ENCODE peak calls at places on chromosomes 5 and 9, in five cellular contexts. B is stomach, D is ovary, U is A549, Y is Peyer's patch. N is an unnamed sample.

GRCh38 chr5:142006363-142007236 is 6.2 kb downstream of the GNPDA1 start:
- DNase-seq in Y (no peak), B (no peak), D (no peak), U (no peak), N (no peak)

GRCh38 chr9:97386265-97386633 is 25.6 kb upstream of the TDRD7 start:
- DNase-seq in Y (peak; percentile 80), B (no peak), D (no peak), U (no peak), N (no peak)

GRCh38 chr5:59763545-59763944 is 130.0 kb downstream of the PDE4D start:
- DNase-seq in Y (no peak), U (no peak), D (no peak), B (no peak), N (no peak)

GRCh38 chr9:35685506-35685905 is 4.2 kb downstream of the TPM2 start:
- DNase-seq in U (no peak), D (no peak), Y (no peak), B (no peak), N (no peak)

GRCh38 chr5:4191024-4191423 is 595.4 kb downstream of the IRX1 start:
- DNase-seq in U (no peak), D (no peak), B (no peak), Y (no peak), N (no peak)

GRCh38 chr9:86322973-86323644 is 31.1 kb downstream of the TUT7 start:
- DNase-seq in U (no peak), B (no peak), D (no peak), Y (no peak), N (no peak)

GRCh38 chr9:80040457-80040856 is 468.7 kb downstream of the TLE4 start:
- DNase-seq in D (no peak), U (no peak), B (no peak), Y (no peak), N (no peak)

GRCh38 chr5:175470756-175471155 is 7.6 kb upstream of the SFXN1 start:
- DNase-seq in U (no peak), D (no peak), B (no peak), Y (no peak), N (no peak)

GRCh38 chr5:5616247-5616895 is 193.9 kb downstream of the ICE1 start:
- DNase-seq in Y (no peak), U (no peak), B (no peak), D (no peak), N (no peak)

GRCh38 chr5:179820127-179820482 is 600 bp upstream of the SQSTM1 start:
- DNase-seq in D (no peak), Y (no peak), U (peak; percentile 60), B (no peak), N (no peak)

GRCh38 chr5:135249658-135250057 is 149.4 kb downstream of the MACROH2A1 start:
- DNase-seq in U (no peak), Y (peak; percentile 23), D (no peak), B (peak; percentile 4), N (no peak)

GRCh38 chr5:95032801-95033200 is 252.1 kb downstream of the MCTP1 start:
- DNase-seq in B (no peak), D (no peak), U (no peak), Y (no peak), N (no peak)

GRCh38 chr5:140262839-140263238 is 40.1 kb downstream of the PFDN1 start:
- DNase-seq in Y (no peak), U (no peak), D (no peak), B (no peak), N (no peak)

GRCh38 chr9:105206821-105207699 is 37.4 kb upstream of the SLC44A1 start:
- DNase-seq in U (no peak), B (no peak), Y (no peak), D (no peak), N (no peak)

GRCh38 chr5:39063037-39063436 is 11.2 kb downstream of the RICTOR start:
- DNase-seq in B (no peak), Y (no peak), U (no peak), D (no peak), N (no peak)

GRCh38 chr9:125140576-125140975 is 2.8 kb downstream of the SCAI start:
- DNase-seq in D (no peak), U (no peak), B (no peak), Y (no peak), N (no peak)

GRCh38 chr5:39231705-39232525 is 12.6 kb upstream of the FYB1 start:
- DNase-seq in D (no peak), U (peak; percentile 62), Y (no peak), B (no peak), N (no peak)

GRCh38 chr5:176545737-176546509 is 3.2 kb upstream of the CDHR2 start:
- DNase-seq in U (peak; percentile 27), B (peak; percentile 64), D (no peak), Y (peak; percentile 90), N (no peak)

GRCh38 chr5:177405805-177406204 is 3.6 kb downstream of the F12 start:
- DNase-seq in B (no peak), D (no peak), U (no peak), Y (peak; percentile 81), N (no peak)

GRCh38 chr5:30438785-30439184 is 754.7 kb upstream of the CDH6 start:
- DNase-seq in Y (no peak), D (no peak), B (no peak), U (no peak), N (no peak)

GRCh38 chr5:108379722-108380530 is 2.0 kb downstream of the FBXL17 start:
- DNase-seq in D (no peak), U (no peak), Y (no peak), B (no peak), N (no peak)

GRCh38 chr5:108380531-108381021 is 1.3 kb downstream of the FBXL17 start:
- DNase-seq in Y (peak; percentile 69), D (peak; percentile 70), U (peak; percentile 26), B (peak; percentile 29), N (no peak)

GRCh38 chr5:108381034-108381954 is 604 bp downstream of the FBXL17 start:
- DNase-seq in D (peak; percentile 83), U (peak; percentile 68), B (peak; percentile 84), Y (peak; percentile 90), N (no peak)

GRCh38 chr5:108382784-108383358 is 973 bp upstream of the FBXL17 start:
- DNase-seq in D (no peak), U (no peak), B (no peak), Y (no peak), N (no peak)

DNA sequence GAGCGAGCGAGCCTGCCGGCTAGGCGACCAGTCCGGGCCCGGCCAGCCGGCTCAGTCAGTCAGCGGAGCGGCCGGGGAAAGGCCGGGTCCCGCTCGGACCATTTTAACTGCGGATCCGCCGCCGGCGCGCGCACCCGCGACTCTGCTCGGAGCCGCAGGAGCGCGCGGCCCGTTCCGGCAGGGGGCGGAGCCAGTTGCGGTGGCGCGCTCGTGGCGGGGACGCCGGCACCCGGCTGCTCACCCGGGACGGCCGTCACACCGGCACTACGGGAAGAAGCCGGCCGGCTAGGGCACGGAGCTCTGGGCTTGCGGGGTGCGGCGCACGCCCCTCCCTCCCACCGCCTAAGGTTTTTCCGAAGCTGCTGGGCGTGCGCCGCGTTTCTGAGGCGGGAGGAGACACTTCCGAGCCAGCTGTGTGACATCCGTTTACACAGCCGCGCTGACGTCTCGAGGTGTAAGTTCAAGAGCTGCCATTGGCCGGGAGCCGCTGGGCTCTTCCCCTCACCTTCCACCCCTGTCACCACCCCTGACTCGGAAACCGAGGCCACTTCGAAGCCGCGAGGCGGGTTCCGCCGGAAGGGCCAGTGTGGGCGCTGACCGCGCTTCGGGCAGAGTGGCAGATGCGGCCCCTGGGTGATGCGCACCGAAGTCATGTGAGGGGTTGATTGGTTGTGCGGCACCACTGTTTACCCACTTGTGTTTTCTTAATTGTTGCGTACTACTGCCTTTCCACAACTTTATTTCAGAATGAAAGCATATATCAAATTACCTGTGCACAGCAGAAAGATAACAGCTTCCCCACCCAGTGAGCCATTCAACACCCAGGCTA is at the start of gene FBXL17:
- DNase-seq in D (peak; percentile 93), U (peak; percentile 97), B (peak; percentile 95), Y (peak; percentile 98), N (peak; percentile 89)
- TF ChIP-seq POLR2A in D (peak; percentile 87), U (peak; percentile 89), B (no peak), Y (peak; percentile 84), N (no peak)

GRCh38 chr5:151811593-151812321 is 40.0 kb downstream of the G3BP1 start:
- DNase-seq in U (no peak), D (no peak), Y (no peak), B (no peak), N (no peak)
- TF ChIP-seq POLR2A in U (no peak), D (no peak), Y (no peak), B (no peak), N (no peak)

GRCh38 chr9:127249877-127250276 is 14.7 kb upstream of the GARNL3 start:
- DNase-seq in Y (no peak), U (no peak), D (no peak), B (no peak), N (no peak)

GRCh38 chr9:127248241-127248640 is 16.3 kb upstream of the GARNL3 start:
- DNase-seq in Y (no peak), D (no peak), B (no peak), U (no peak), N (no peak)

GRCh38 chr9:127241354-127241753 is 23.2 kb upstream of the GARNL3 start:
- DNase-seq in B (no peak), Y (no peak), U (no peak), D (no peak), N (no peak)

GRCh38 chr9:127245637-127246164 is 18.9 kb upstream of the GARNL3 start:
- DNase-seq in U (no peak), D (no peak), B (no peak), Y (peak; percentile 58), N (no peak)

DNA sequence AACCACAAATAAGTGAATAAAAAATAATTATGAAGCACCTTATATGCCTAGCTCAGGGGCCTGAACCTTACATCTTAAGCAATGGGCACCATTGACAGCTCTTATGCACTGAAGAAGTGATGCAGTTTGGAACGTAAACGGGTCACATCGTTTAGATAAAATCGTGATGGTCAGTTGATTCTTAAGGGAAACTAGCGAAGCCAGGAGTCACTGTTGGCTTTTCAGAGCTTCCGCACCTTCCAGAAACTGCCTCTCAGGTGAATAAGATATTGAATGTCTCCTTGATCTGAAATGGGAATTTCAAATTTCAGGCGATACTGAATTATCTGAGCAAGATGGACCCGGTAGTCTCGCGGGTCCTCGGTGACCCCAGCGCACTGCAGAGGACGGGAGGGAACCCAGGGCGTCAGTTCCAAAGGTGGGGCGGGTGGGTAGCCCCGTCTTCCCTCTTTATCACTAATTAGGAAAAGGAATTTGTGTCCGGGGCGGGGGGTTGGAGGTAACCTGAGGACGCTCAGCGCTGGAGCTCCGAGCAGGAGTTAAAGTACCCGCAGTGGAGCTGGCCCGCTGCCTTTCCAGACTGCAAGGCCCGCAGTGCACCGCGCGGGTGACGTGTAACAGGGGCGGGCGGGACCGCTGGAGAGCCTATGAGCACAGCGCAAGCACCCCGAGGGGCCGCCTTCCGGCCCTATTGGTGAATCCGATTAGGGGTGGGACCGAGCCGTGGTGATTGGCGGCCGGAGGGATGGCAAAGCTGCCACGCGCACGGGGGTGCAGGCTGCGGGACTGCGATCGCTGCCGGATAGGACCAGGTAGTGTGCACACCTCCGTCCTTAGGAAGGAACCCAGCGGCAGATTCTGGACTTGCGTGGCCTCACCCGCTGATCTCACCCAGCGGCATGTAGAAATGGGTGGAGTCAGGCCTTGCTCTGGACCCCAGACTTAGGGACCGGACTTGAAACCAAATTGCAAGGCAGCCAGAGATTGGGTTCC is 19.7 kb upstream of the GARNL3 start:
- DNase-seq in Y (peak; percentile 99), D (peak; percentile 97), U (peak; percentile 93), B (peak; percentile 99), N (peak; percentile 94)
- TF ChIP-seq POLR2A in Y (peak; percentile 63), D (peak; percentile 40), U (peak; percentile 81), B (no peak), N (peak; percentile 76)

DNA sequence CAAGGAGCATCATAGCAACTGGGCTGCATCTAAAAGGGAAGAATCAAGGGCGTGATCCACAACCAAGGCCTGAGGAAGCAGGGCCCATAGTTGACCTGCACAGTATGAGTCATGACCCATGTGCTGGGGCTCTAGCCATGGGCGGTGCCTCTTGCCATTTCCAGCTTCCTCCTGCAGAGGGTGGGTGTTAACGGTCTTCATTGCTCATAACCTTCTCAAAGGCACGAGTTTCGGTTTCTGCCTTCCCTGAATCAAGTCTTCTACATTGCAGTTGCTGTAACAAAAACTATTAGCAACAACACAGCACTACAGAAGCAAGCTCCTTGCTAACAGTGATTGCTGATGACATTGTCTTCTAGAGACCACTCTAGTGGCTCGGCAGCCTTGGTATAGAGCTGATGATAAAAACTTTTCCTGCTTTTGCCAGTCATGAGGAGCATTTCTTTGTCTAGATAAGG is 66.9 kb downstream of the CTSL start:
- DNase-seq in U (peak; percentile 95), B (peak; percentile 40), Y (peak; percentile 71), D (no peak), N (no peak)
- TF ChIP-seq POLR2A in U (no peak), B (no peak), Y (no peak), D (no peak), N (no peak)

N was measured in H1.